ENCODE peak calls at places on chromosome 18, in four cellular contexts. T, D, M and H are unnamed samples.
A peak's percentile ranks its signal among the peaks of the same experiment; 100 is the strongest.

GRCh38 chr18:79848294-79848578 is 50.5 kb downstream of the KCNG2 start:
- DNase-seq in M (no peak), T (no peak), D (no peak), H (no peak)

GRCh38 chr18:36330435-36331049 is 33.0 kb downstream of the FHOD3 start:
- DNase-seq in M (peak; percentile 42), T (no peak), D (no peak), H (no peak)

GRCh38 chr18:35580748-35581534 is 599 bp upstream of the GALNT1 start:
- DNase-seq in T (peak; percentile 23), M (peak; percentile 72), D (peak; percentile 64), H (no peak)

GRCh38 chr18:35525795-35526475 is 28.2 kb upstream of the INO80C start:
- DNase-seq in T (no peak), D (no peak), M (no peak), H (no peak)

GRCh38 chr18:13218376-13219011 is at the start of gene LDLRAD4:
- DNase-seq in T (no peak), M (peak; percentile 66), D (no peak), H (no peak)

GRCh38 chr18:79988925-79989361 is 580 bp upstream of the TXNL4A start:
- DNase-seq in M (no peak), D (peak; percentile 25), T (no peak), H (no peak)

GRCh38 chr18:35582899-35583558 is 1.5 kb downstream of the GALNT1 start:
- DNase-seq in M (no peak), D (peak; percentile 58), T (peak; percentile 55), H (no peak)

GRCh38 chr18:40016405-40016804 is 1938.6 kb upstream of the PIK3C3 start:
- DNase-seq in D (no peak), T (no peak), M (no peak), H (no peak)

GRCh38 chr18:75809392-75809791 is 381.9 kb upstream of the SMIM21 start:
- DNase-seq in D (no peak), M (no peak), T (no peak), H (no peak)

GRCh38 chr18:1564793-1565192 is 660.1 kb downstream of the ADCYAP1 start:
- DNase-seq in D (no peak), T (no peak), M (no peak), H (no peak)

GRCh38 chr18:59839931-59840685 is 59.7 kb upstream of the PMAIP1 start:
- DNase-seq in M (no peak), T (no peak), D (no peak), H (no peak)

DNA sequence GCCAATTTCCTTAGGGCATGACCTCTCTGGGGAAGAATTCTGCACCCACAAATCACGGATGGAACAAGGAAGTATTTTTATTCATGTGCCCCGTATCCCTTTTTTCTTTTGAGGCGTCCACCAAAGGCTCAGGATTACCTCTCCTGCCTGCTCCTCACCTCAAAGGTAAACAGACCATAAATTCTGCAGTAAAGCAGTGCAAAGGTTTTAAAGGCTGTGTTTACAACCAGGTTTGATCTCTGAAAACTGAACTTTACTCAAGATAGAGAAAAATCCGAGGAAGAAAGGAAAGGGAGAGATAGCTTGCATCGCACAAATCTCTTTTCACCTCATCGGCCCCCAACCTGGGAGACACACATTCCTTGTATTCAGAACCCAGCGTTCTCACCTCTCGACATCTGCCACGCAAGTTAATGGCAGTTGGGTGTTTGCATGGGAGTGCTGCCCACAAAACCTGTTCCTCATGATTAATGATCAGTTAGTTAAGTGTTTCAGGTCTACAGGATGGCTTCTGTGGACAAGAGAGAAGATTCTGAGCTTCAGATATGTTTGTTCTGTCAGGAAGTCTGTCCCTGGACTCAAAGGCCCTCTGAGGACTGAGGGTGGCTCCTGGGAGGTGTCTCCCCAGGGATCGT is 72.5 kb downstream of the GATA6 start:
- DNase-seq in M (no peak), D (no peak), T (no peak), H (no peak)
- TF ChIP-seq FOSL1 in M (no peak), D (no peak), T (no peak), H (no peak)

GRCh38 chr18:26462304-26462703 is 86.0 kb downstream of the KCTD1 start:
- DNase-seq in T (no peak), D (no peak), M (no peak), H (no peak)
- H3K4me1 ChIP-seq in T (no peaks in the 10 kb centered on the region), D (peaks cover 3% of the 10 kb centered on the region), M (peaks cover 5% of the 10 kb centered on the region), H (peaks cover 19% of the 10 kb centered on the region)

GRCh38 chr18:24364177-24364576 is 33.4 kb downstream of the OSBPL1A start:
- DNase-seq in M (peak; percentile 41), D (no peak), T (no peak), H (no peak)
- TF ChIP-seq FOSL1 in M (no peak), D (no peak), T (no peak), H (no peak)

GRCh38 chr18:31772699-31773098 is 12.0 kb upstream of the SLC25A52 start:
- DNase-seq in T (no peak), M (no peak), D (no peak), H (no peak)

GRCh38 chr18:31774477-31774785 is 13.8 kb upstream of the SLC25A52 start:
- DNase-seq in M (no peak), T (no peak), D (no peak), H (no peak)

GRCh38 chr18:31778391-31778950 is 17.8 kb upstream of the SLC25A52 start:
- DNase-seq in D (no peak), T (no peak), M (no peak), H (no peak)

GRCh38 chr18:31774960-31775359 is 14.3 kb upstream of the SLC25A52 start:
- DNase-seq in D (no peak), T (peak; percentile 71), M (no peak), H (no peak)

DNA sequence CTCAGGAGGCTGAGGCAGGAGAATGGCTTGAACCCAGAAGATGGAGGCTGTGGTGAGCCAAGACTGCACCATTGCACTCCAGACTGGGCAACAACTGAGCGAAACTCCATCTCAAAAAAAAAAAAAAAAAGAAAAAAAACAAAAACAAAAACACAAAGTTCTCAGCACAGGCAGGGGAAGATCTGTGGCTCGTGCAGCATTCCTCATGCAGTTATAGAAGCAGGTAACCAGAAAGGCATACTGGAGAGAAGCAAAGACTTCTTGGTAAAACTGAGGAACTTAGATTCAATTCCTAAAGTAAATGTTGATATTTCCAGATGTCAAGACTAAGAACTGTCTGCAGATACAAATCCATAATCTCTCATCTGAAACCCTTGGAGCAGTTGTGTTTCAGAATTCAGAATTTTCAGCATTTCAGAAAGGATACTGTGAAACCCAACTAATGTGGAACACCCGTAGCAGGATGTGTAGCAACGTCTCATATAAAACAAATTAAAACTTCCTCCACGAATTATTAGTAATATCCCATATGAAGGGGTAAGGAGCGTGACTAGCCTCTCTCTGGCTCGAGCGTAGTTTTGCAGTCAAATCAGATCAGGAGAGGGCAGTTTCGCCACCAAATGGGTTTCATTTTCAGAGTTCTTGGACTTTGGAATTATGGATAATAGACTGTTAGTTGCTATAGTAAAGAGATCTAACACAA is 13.2 kb upstream of the SLC25A52 start:
- DNase-seq in M (no peak), T (peak; percentile 52), D (no peak), H (no peak)
- H3K4me1 ChIP-seq in M (no peaks in the 10 kb centered on the region), T (peaks cover 15% of the 10 kb centered on the region), D (no peaks in the 10 kb centered on the region), H (no peaks in the 10 kb centered on the region)

GRCh38 chr18:61333271-61333745 is at the start of gene CDH20:
- DNase-seq in M (peak; percentile 68), T (no peak), D (no peak), H (no peak)
- TF ChIP-seq FOSL1 in M (no peak), T (no peak), D (no peak), H (no peak)

GRCh38 chr18:62505669-62506494 is 16.9 kb upstream of the ZCCHC2 start:
- DNase-seq in M (no peak), T (no peak), D (no peak), H (no peak)
- H3K4me1 ChIP-seq in M (no peaks in the 10 kb centered on the region), T (peaks cover 68% of the 10 kb centered on the region), D (no peaks in the 10 kb centered on the region), H (no peaks in the 10 kb centered on the region)

GRCh38 chr18:61955644-61956043 is 62.8 kb upstream of the RNF152 start:
- DNase-seq in T (no peak), M (no peak), D (no peak), H (no peak)

GRCh38 chr18:61953641-61954040 is 60.8 kb upstream of the RNF152 start:
- DNase-seq in M (no peak), D (no peak), T (no peak), H (no peak)

GRCh38 chr18:61951396-61951795 is 58.6 kb upstream of the RNF152 start:
- DNase-seq in M (no peak), T (no peak), D (no peak), H (no peak)

GRCh38 chr18:61954347-61954746 is 61.5 kb upstream of the RNF152 start:
- DNase-seq in M (no peak), D (no peak), T (no peak), H (no peak)

DNA sequence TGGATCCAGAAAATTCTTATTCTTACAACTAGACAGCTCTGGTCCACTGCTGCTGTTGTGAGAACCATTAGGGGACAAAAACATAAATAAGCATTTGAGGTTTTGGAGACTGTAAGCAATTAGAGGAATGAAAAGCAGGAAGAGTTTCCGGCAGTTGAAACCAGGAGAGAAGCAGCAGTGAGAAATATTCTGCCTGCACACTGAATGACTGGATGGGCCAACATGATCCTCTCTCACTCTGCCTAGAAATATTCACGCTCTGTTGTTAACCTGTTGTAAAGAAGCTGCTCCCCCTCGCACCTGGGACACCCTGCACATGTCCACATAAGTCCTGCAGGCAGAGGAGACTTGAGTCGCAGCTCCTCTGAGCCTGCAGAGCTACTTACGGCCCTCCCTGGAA is 60.4 kb upstream of the RNF152 start:
- DNase-seq in M (no peak), T (no peak), D (no peak), H (no peak)
- TF ChIP-seq FOSL1 in M (no peak), T (no peak), D (no peak), H (no peak)

GRCh38 chr18:48783616-48784520 is 166.9 kb downstream of the SMAD7 start:
- DNase-seq in M (no peak), D (no peak), T (no peak), H (no peak)
- H3K4me1 ChIP-seq in M (no peaks in the 10 kb centered on the region), D (peaks cover 36% of the 10 kb centered on the region), T (peaks cover 38% of the 10 kb centered on the region), H (peaks cover 4% of the 10 kb centered on the region)

GRCh38 chr18:6776193-6776592 is 46.7 kb downstream of the ARHGAP28 start:
- DNase-seq in M (no peak), T (no peak), D (no peak), H (no peak)
- TF ChIP-seq FOSL1 in M (no peak), T (no peak), D (no peak), H (no peak)

GRCh38 chr18:9108911-9109310 is 6.4 kb downstream of the NDUFV2 start:
- DNase-seq in D (no peak), T (no peak), M (no peak), H (no peak)

GRCh38 chr18:9106094-9106493 is 3.6 kb downstream of the NDUFV2 start:
- DNase-seq in D (no peak), T (peak; percentile 41), M (no peak), H (no peak)

GRCh38 chr18:9106800-9107574 is 4.5 kb downstream of the NDUFV2 start:
- DNase-seq in D (no peak), M (no peak), T (no peak), H (no peak)

GRCh38 chr18:9113468-9114149 is 11.1 kb downstream of the NDUFV2 start:
- DNase-seq in T (no peak), M (no peak), D (no peak), H (no peak)

DNA sequence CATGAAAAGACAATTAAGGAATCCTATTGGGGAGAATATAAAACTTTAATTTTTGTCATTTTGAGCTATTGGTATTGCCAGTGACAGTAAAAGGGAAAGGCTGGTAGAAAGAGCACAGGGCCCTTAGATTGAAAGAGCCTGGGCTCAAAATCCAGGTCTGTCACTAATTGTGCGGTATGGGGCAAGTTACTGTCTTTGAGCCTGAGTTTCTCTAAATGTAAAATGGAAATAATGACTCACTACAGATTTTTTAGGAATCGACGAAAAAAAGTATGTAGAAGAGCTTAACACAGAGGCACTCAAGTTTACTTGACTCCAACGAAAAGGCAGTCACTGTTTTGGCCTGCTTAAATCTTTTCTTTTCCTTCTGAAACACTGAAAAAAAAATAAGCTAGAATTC is 7.0 kb downstream of the NDUFV2 start:
- DNase-seq in T (no peak), D (no peak), M (no peak), H (no peak)
- H3K4me1 ChIP-seq in T (peaks cover 87% of the 10 kb centered on the region), D (peaks cover 3% of the 10 kb centered on the region), M (no peaks in the 10 kb centered on the region), H (peaks cover 2% of the 10 kb centered on the region)